ENCODE peak calls at places on chromosome 17, in four cellular contexts. One of them, this sample, is unnamed.

GRCh38 chr17:82956726-82957468 is 117.1 kb upstream of the ZNF750 start:
- DNase-seq in NCI-H2107: no peak
- DNase-seq in naive thymus-derived CD4-positive, alpha-beta T cell: no peak
- DNase-seq in fibroblast of mammary gland: no peak
- DNase-seq in this sample: no peak

GRCh38 chr17:83127431-83128160 is 48.2 kb downstream of the METRNL start:
- DNase-seq in NCI-H2107: no peak
- DNase-seq in naive thymus-derived CD4-positive, alpha-beta T cell: no peak
- DNase-seq in fibroblast of mammary gland: no peak
- DNase-seq in this sample: no peak

GRCh38 chr17:35889241-35889640 is 9.1 kb upstream of the CCL5 start:
- DNase-seq in NCI-H2107: no peak
- DNase-seq in naive thymus-derived CD4-positive, alpha-beta T cell: no peak
- DNase-seq in fibroblast of mammary gland: no peak
- DNase-seq in this sample: no peak

GRCh38 chr17:40602445-40603443 is 37.5 kb upstream of the CCR7 start:
- DNase-seq in NCI-H2107: no peak
- DNase-seq in naive thymus-derived CD4-positive, alpha-beta T cell: peak
- DNase-seq in fibroblast of mammary gland: no peak
- DNase-seq in this sample: peak

GRCh38 chr17:9878791-9879525 is 26.1 kb downstream of the RCVRN start:
- DNase-seq in NCI-H2107: no peak
- DNase-seq in naive thymus-derived CD4-positive, alpha-beta T cell: no peak
- DNase-seq in fibroblast of mammary gland: peak
- DNase-seq in this sample: no peak

GRCh38 chr17:10116676-10117075 is 81.7 kb downstream of the GAS7 start:
- DNase-seq in NCI-H2107: no peak
- DNase-seq in naive thymus-derived CD4-positive, alpha-beta T cell: no peak
- DNase-seq in fibroblast of mammary gland: no peak
- DNase-seq in this sample: no peak

GRCh38 chr17:18225562-18226283 is at the start of gene LLGL1:
- DNase-seq in NCI-H2107: no peak
- DNase-seq in naive thymus-derived CD4-positive, alpha-beta T cell: no peak
- DNase-seq in fibroblast of mammary gland: no peak
- DNase-seq in this sample: no peak

GRCh38 chr17:27459433-27459832 is 3.2 kb downstream of the KSR1 start:
- DNase-seq in NCI-H2107: no peak
- DNase-seq in naive thymus-derived CD4-positive, alpha-beta T cell: no peak
- DNase-seq in fibroblast of mammary gland: no peak
- DNase-seq in this sample: no peak

GRCh38 chr17:74202879-74203432 is 522 bp upstream of the RPL38 start:
- DNase-seq in NCI-H2107: no peak
- DNase-seq in naive thymus-derived CD4-positive, alpha-beta T cell: no peak
- DNase-seq in fibroblast of mammary gland: no peak
- DNase-seq in this sample: no peak

GRCh38 chr17:21143695-21144094 is 16.9 kb downstream of the DHRS7B start:
- DNase-seq in NCI-H2107: no peak
- DNase-seq in naive thymus-derived CD4-positive, alpha-beta T cell: no peak
- DNase-seq in fibroblast of mammary gland: no peak
- DNase-seq in this sample: no peak

GRCh38 chr17:75641343-75641742 is 8.1 kb downstream of the SMIM5 start:
- DNase-seq in NCI-H2107: no peak
- DNase-seq in naive thymus-derived CD4-positive, alpha-beta T cell: no peak
- DNase-seq in fibroblast of mammary gland: no peak
- DNase-seq in this sample: no peak

GRCh38 chr17:9021985-9022552 is 759 bp downstream of the NTN1 start:
- DNase-seq in NCI-H2107: no peak
- DNase-seq in naive thymus-derived CD4-positive, alpha-beta T cell: peak
- DNase-seq in fibroblast of mammary gland: peak
- DNase-seq in this sample: no peak

GRCh38 chr17:41736983-41737679 is 2.7 kb upstream of the HAP1 start:
- DNase-seq in NCI-H2107: no peak
- DNase-seq in naive thymus-derived CD4-positive, alpha-beta T cell: no peak
- DNase-seq in fibroblast of mammary gland: no peak
- DNase-seq in this sample: no peak

GRCh38 chr17:22515599-22515998 is 823.3 kb downstream of the KCNJ18 start:
- DNase-seq in NCI-H2107: no peak
- DNase-seq in naive thymus-derived CD4-positive, alpha-beta T cell: no peak
- DNase-seq in fibroblast of mammary gland: no peak
- DNase-seq in this sample: no peak

GRCh38 chr17:44030482-44030881 is 15.7 kb upstream of the TMEM101 start:
- DNase-seq in NCI-H2107: no peak
- DNase-seq in naive thymus-derived CD4-positive, alpha-beta T cell: no peak
- DNase-seq in fibroblast of mammary gland: no peak
- DNase-seq in this sample: no peak

GRCh38 chr17:57296231-57296630 is 39.9 kb downstream of the MSI2 start:
- DNase-seq in NCI-H2107: no peak
- DNase-seq in naive thymus-derived CD4-positive, alpha-beta T cell: no peak
- DNase-seq in fibroblast of mammary gland: no peak
- DNase-seq in this sample: no peak

GRCh38 chr17:15922586-15922985 is 22.3 kb upstream of the ADORA2B start:
- DNase-seq in NCI-H2107: no peak
- DNase-seq in naive thymus-derived CD4-positive, alpha-beta T cell: no peak
- DNase-seq in fibroblast of mammary gland: no peak
- DNase-seq in this sample: no peak

GRCh38 chr17:50037321-50038107 is 18.4 kb upstream of the ITGA3 start:
- DNase-seq in NCI-H2107: no peak
- DNase-seq in naive thymus-derived CD4-positive, alpha-beta T cell: no peak
- DNase-seq in fibroblast of mammary gland: peak
- DNase-seq in this sample: no peak

GRCh38 chr17:77318021-77318420 is 177.3 kb downstream of the SEC14L1 start:
- DNase-seq in NCI-H2107: no peak
- DNase-seq in naive thymus-derived CD4-positive, alpha-beta T cell: no peak
- DNase-seq in fibroblast of mammary gland: no peak
- DNase-seq in this sample: no peak

GRCh38 chr17:66495035-66495434 is 192.6 kb downstream of the PRKCA start:
- DNase-seq in NCI-H2107: no peak
- DNase-seq in naive thymus-derived CD4-positive, alpha-beta T cell: no peak
- DNase-seq in fibroblast of mammary gland: no peak
- DNase-seq in this sample: no peak

GRCh38 chr17:28711723-28712036 is at the start of gene PROCA1:
- DNase-seq in NCI-H2107: no peak
- DNase-seq in naive thymus-derived CD4-positive, alpha-beta T cell: no peak
- DNase-seq in fibroblast of mammary gland: no peak
- DNase-seq in this sample: no peak

GRCh38 chr17:77279448-77280303 is 138.9 kb downstream of the SEC14L1 start:
- DNase-seq in NCI-H2107: no peak
- DNase-seq in naive thymus-derived CD4-positive, alpha-beta T cell: no peak
- DNase-seq in fibroblast of mammary gland: peak
- DNase-seq in this sample: no peak

GRCh38 chr17:65139045-65139764 is 2.0 kb downstream of the RGS9 start:
- DNase-seq in NCI-H2107: no peak
- DNase-seq in naive thymus-derived CD4-positive, alpha-beta T cell: no peak
- DNase-seq in fibroblast of mammary gland: no peak
- DNase-seq in this sample: no peak

GRCh38 chr17:42548070-42548837 is 4.5 kb upstream of the HSD17B1 start:
- DNase-seq in NCI-H2107: peak
- DNase-seq in naive thymus-derived CD4-positive, alpha-beta T cell: peak
- DNase-seq in fibroblast of mammary gland: no peak
- DNase-seq in this sample: peak

GRCh38 chr17:49471089-49471683 is 23.9 kb upstream of the NGFR start:
- DNase-seq in NCI-H2107: no peak
- DNase-seq in naive thymus-derived CD4-positive, alpha-beta T cell: no peak
- DNase-seq in fibroblast of mammary gland: no peak
- DNase-seq in this sample: no peak

GRCh38 chr17:44023545-44024270 is 8.9 kb upstream of the TMEM101 start:
- DNase-seq in NCI-H2107: no peak
- DNase-seq in naive thymus-derived CD4-positive, alpha-beta T cell: no peak
- DNase-seq in fibroblast of mammary gland: no peak
- DNase-seq in this sample: no peak

GRCh38 chr17:17783825-17784598 is 52.8 kb downstream of the SREBF1 start:
- DNase-seq in NCI-H2107: peak
- DNase-seq in naive thymus-derived CD4-positive, alpha-beta T cell: no peak
- DNase-seq in fibroblast of mammary gland: peak
- DNase-seq in this sample: peak

GRCh38 chr17:79658811-79659207 is 48.0 kb upstream of the RBFOX3 start:
- DNase-seq in NCI-H2107: no peak
- DNase-seq in naive thymus-derived CD4-positive, alpha-beta T cell: no peak
- DNase-seq in fibroblast of mammary gland: peak
- DNase-seq in this sample: no peak

GRCh38 chr17:1931759-1932579 is 93.2 kb downstream of the RTN4RL1 start:
- DNase-seq in NCI-H2107: no peak
- DNase-seq in naive thymus-derived CD4-positive, alpha-beta T cell: no peak
- DNase-seq in fibroblast of mammary gland: peak
- DNase-seq in this sample: no peak

GRCh38 chr17:59666235-59666634 is 41.0 kb downstream of the PTRH2 start:
- DNase-seq in NCI-H2107: peak
- DNase-seq in naive thymus-derived CD4-positive, alpha-beta T cell: no peak
- DNase-seq in fibroblast of mammary gland: peak
- DNase-seq in this sample: no peak

GRCh38 chr17:9406046-9406631 is 169.5 kb downstream of the STX8 start:
- DNase-seq in NCI-H2107: no peak
- DNase-seq in naive thymus-derived CD4-positive, alpha-beta T cell: no peak
- DNase-seq in fibroblast of mammary gland: no peak
- DNase-seq in this sample: no peak